ENCODE peak calls at places on chromosomes 2 and 18, in seven cellular contexts. One of them, this sample, is unnamed.

GRCh38 chr18:36620801-36621200 is 208.0 kb downstream of the TPGS2 start:
- DNase-seq in stomach: no peak
- DNase-seq in IMR-90: no peak
- DNase-seq in pulmonary artery endothelial cell: no peak
- DNase-seq in GM06990: no peak
- DNase-seq in H9: no peak
- DNase-seq in occipital lobe: no peak
- DNase-seq in this sample: no peak

GRCh38 chr18:56330381-56331115 is 307.8 kb downstream of the TXNL1 start:
- DNase-seq in stomach: no peak
- DNase-seq in IMR-90: no peak
- DNase-seq in pulmonary artery endothelial cell: peak; percentile 65
- DNase-seq in GM06990: no peak
- DNase-seq in H9: no peak
- DNase-seq in occipital lobe: no peak
- DNase-seq in this sample: no peak

GRCh38 chr2:174223359-174223758 is 25.0 kb downstream of the OLA1 start:
- DNase-seq in stomach: no peak
- DNase-seq in IMR-90: no peak
- DNase-seq in pulmonary artery endothelial cell: no peak
- DNase-seq in GM06990: no peak
- DNase-seq in H9: no peak
- DNase-seq in occipital lobe: no peak
- DNase-seq in this sample: no peak

GRCh38 chr2:177243073-177243472 is 21.5 kb downstream of the NFE2L2 start:
- DNase-seq in stomach: no peak
- DNase-seq in IMR-90: no peak
- DNase-seq in pulmonary artery endothelial cell: no peak
- DNase-seq in GM06990: no peak
- DNase-seq in H9: no peak
- DNase-seq in occipital lobe: no peak
- DNase-seq in this sample: no peak

GRCh38 chr18:59627414-59627813 is 69.8 kb downstream of the CCBE1 start:
- DNase-seq in stomach: no peak
- DNase-seq in IMR-90: no peak
- DNase-seq in pulmonary artery endothelial cell: no peak
- DNase-seq in GM06990: no peak
- DNase-seq in H9: no peak
- DNase-seq in occipital lobe: no peak
- DNase-seq in this sample: no peak

GRCh38 chr2:201260302-201260800 is at the start of gene CASP8:
- DNase-seq in stomach: peak; percentile 50
- DNase-seq in IMR-90: peak; percentile 53
- DNase-seq in pulmonary artery endothelial cell: no peak
- DNase-seq in GM06990: no peak
- DNase-seq in H9: no peak
- DNase-seq in occipital lobe: no peak
- DNase-seq in this sample: no peak

GRCh38 chr2:37349376-37349775 is 4.9 kb downstream of the QPCT start:
- DNase-seq in stomach: no peak
- DNase-seq in IMR-90: no peak
- DNase-seq in pulmonary artery endothelial cell: no peak
- DNase-seq in GM06990: no peak
- DNase-seq in H9: no peak
- DNase-seq in occipital lobe: no peak
- DNase-seq in this sample: no peak

GRCh38 chr2:128986867-128987268 is 668.2 kb upstream of the HS6ST1 start:
- DNase-seq in stomach: no peak
- DNase-seq in IMR-90: no peak
- DNase-seq in pulmonary artery endothelial cell: no peak
- DNase-seq in GM06990: no peak
- DNase-seq in H9: no peak
- DNase-seq in occipital lobe: no peak
- DNase-seq in this sample: no peak

GRCh38 chr2:187615364-187615763 is 61.1 kb upstream of the TFPI start:
- DNase-seq in stomach: no peak
- DNase-seq in IMR-90: no peak
- DNase-seq in pulmonary artery endothelial cell: no peak
- DNase-seq in GM06990: no peak
- DNase-seq in H9: no peak
- DNase-seq in occipital lobe: no peak
- DNase-seq in this sample: no peak

GRCh38 chr2:232332940-232333259 is 45.7 kb upstream of the ALPP start:
- DNase-seq in stomach: no peak
- DNase-seq in IMR-90: no peak
- DNase-seq in pulmonary artery endothelial cell: no peak
- DNase-seq in GM06990: no peak
- DNase-seq in H9: no peak
- DNase-seq in occipital lobe: no peak
- DNase-seq in this sample: no peak

GRCh38 chr18:56516769-56517168 is 121.6 kb downstream of the TXNL1 start:
- DNase-seq in stomach: no peak
- DNase-seq in IMR-90: peak; percentile 50
- DNase-seq in pulmonary artery endothelial cell: no peak
- DNase-seq in GM06990: no peak
- DNase-seq in H9: no peak
- DNase-seq in occipital lobe: no peak
- DNase-seq in this sample: no peak

GRCh38 chr2:78992807-78993517 is 32.5 kb upstream of the REG3G start:
- DNase-seq in stomach: peak; percentile 27
- DNase-seq in IMR-90: no peak
- DNase-seq in pulmonary artery endothelial cell: no peak
- DNase-seq in GM06990: no peak
- DNase-seq in H9: peak; percentile 88
- DNase-seq in occipital lobe: no peak
- DNase-seq in this sample: peak; percentile 18

GRCh38 chr2:188577231-188577630 is 285.6 kb downstream of the GULP1 start:
- DNase-seq in stomach: no peak
- DNase-seq in IMR-90: no peak
- DNase-seq in pulmonary artery endothelial cell: no peak
- DNase-seq in GM06990: no peak
- DNase-seq in H9: no peak
- DNase-seq in occipital lobe: no peak
- DNase-seq in this sample: no peak

GRCh38 chr2:38720613-38721241 is 30.4 kb downstream of the SRSF7 start:
- DNase-seq in stomach: peak; percentile 60
- DNase-seq in IMR-90: peak; percentile 98
- DNase-seq in pulmonary artery endothelial cell: no peak
- DNase-seq in GM06990: peak; percentile 45
- DNase-seq in H9: no peak
- DNase-seq in occipital lobe: peak; percentile 51
- DNase-seq in this sample: peak; percentile 13

GRCh38 chr2:145235312-145235711 is 715.4 kb upstream of the ZEB2 start:
- DNase-seq in stomach: no peak
- DNase-seq in IMR-90: no peak
- DNase-seq in pulmonary artery endothelial cell: no peak
- DNase-seq in GM06990: no peak
- DNase-seq in H9: no peak
- DNase-seq in occipital lobe: no peak
- DNase-seq in this sample: no peak

GRCh38 chr18:74446631-74447403 is 10.3 kb downstream of the DIPK1C start:
- DNase-seq in stomach: no peak
- DNase-seq in IMR-90: no peak
- DNase-seq in pulmonary artery endothelial cell: no peak
- DNase-seq in GM06990: no peak
- DNase-seq in H9: no peak
- DNase-seq in occipital lobe: no peak
- DNase-seq in this sample: no peak

GRCh38 chr2:192117705-192118104 is 77.0 kb downstream of the TMEFF2 start:
- DNase-seq in stomach: no peak
- DNase-seq in IMR-90: no peak
- DNase-seq in pulmonary artery endothelial cell: no peak
- DNase-seq in GM06990: no peak
- DNase-seq in H9: no peak
- DNase-seq in occipital lobe: no peak
- DNase-seq in this sample: no peak

GRCh38 chr2:197360744-197361156 is 50.2 kb upstream of the ANKRD44 start:
- DNase-seq in stomach: no peak
- DNase-seq in IMR-90: peak; percentile 87
- DNase-seq in pulmonary artery endothelial cell: no peak
- DNase-seq in GM06990: peak; percentile 38
- DNase-seq in H9: no peak
- DNase-seq in occipital lobe: no peak
- DNase-seq in this sample: no peak

This sample was measured in posterior cingulate gyrus.